ENCODE peak calls at places on chromosome 22, in eight cellular contexts. J is heart right ventricle; B is right lobe of liver; U is Peyer's patch; R is sigmoid colon; X is mesendoderm; W is effector memory CD4-positive, alpha-beta T cell; V is ovary. L is an unnamed sample. For H3K4me1, the result is how much of the 10 kb centered on the place peaks cover.

GRCh38 chr22:38074181-38075104 is 9.5 kb downstream of the SLC16A8 start:
- DNase-seq in U (no peak), V (no peak), X (peak), J (no peak), W (no peak), B (no peak), R (no peak), L (no peak)

GRCh38 chr22:25159028-25159427 is 40.6 kb upstream of the CRYBB3 start:
- DNase-seq in X (peak), U (no peak), B (no peak), V (no peak), W (no peak), R (no peak), J (no peak), L (peak)

GRCh38 chr22:50548046-50548912 is 2.6 kb downstream of the KLHDC7B start:
- DNase-seq in V (no peak), W (no peak), R (no peak), B (peak), X (no peak), U (peak), J (no peak), L (no peak)

GRCh38 chr22:27877501-27877900 is 41.6 kb downstream of the PITPNB start:
- DNase-seq in U (no peak), J (no peak), W (no peak), X (no peak), B (no peak), R (no peak), V (no peak), L (no peak)

GRCh38 chr22:50305658-50306566 is 1.5 kb downstream of the PLXNB2 start:
- DNase-seq in V (peak), J (peak), W (no peak), X (peak), R (peak), U (peak), B (peak), L (peak)

GRCh38 chr22:27647540-27647939 is 154.0 kb downstream of the MN1 start:
- DNase-seq in J (no peak), B (no peak), W (no peak), U (no peak), R (no peak), V (no peak), X (no peak), L (no peak)

GRCh38 chr22:25388866-25389540 is 169.6 kb downstream of the CRYBB2 start:
- DNase-seq in B (no peak), W (no peak), V (no peak), J (no peak), U (no peak), R (no peak), X (peak), L (no peak)

GRCh38 chr22:49995413-49996191 is 17.0 kb downstream of the IL17REL start:
- DNase-seq in J (no peak), X (no peak), W (no peak), R (peak), V (peak), B (no peak), U (no peak), L (no peak)

GRCh38 chr22:41768420-41768819 is 32.1 kb upstream of the CCDC134 start:
- DNase-seq in W (no peak), V (no peak), J (no peak), X (peak), B (no peak), R (no peak), U (no peak), L (peak)

GRCh38 chr22:21448627-21449416 is 18.4 kb upstream of the TMEM191C start:
- DNase-seq in W (no peak), B (peak), X (no peak), V (no peak), U (no peak), R (peak), J (peak), L (no peak)

GRCh38 chr22:35587447-35587870 is 29.7 kb downstream of the MB start:
- DNase-seq in W (no peak), J (peak), U (no peak), X (no peak), B (peak), R (peak), V (no peak), L (peak)

GRCh38 chr22:27801197-27801615 is 350 bp downstream of the MN1 start:
- DNase-seq in J (peak), U (no peak), W (no peak), R (no peak), B (no peak), V (peak), X (peak), L (peak)

GRCh38 chr22:25331050-25331449 is 111.6 kb downstream of the CRYBB2 start:
- DNase-seq in R (no peak), X (no peak), U (no peak), J (no peak), W (no peak), V (no peak), B (no peak), L (no peak)

GRCh38 chr22:21984793-21985192 is 2.2 kb upstream of the TOP3B start:
- DNase-seq in B (no peak), X (peak), U (no peak), W (no peak), J (no peak), R (no peak), V (no peak), L (peak)

GRCh38 chr22:50000587-50001387 is 11.8 kb downstream of the IL17REL start:
- DNase-seq in R (no peak), J (no peak), B (peak), X (no peak), U (no peak), W (no peak), V (no peak), L (no peak)

GRCh38 chr22:36977401-36977861 is 41.8 kb downstream of the TST start:
- DNase-seq in R (peak), J (peak), B (peak), U (peak), V (peak), W (peak), X (peak), L (peak)

GRCh38 chr22:50157976-50158375 is 12.6 kb upstream of the PANX2 start:
- DNase-seq in B (no peak), V (no peak), J (no peak), U (no peak), R (no peak), X (no peak), W (no peak), L (no peak)

GRCh38 chr22:26845016-26845728 is 187.8 kb downstream of the MIAT start:
- DNase-seq in U (no peak), W (no peak), R (no peak), B (no peak), V (no peak), J (no peak), X (no peak), L (no peak)

GRCh38 chr22:45284705-45285305 is at the start of gene UPK3A:
- DNase-seq in R (no peak), J (peak), B (peak), W (peak), X (peak), U (peak), V (peak), L (peak)

GRCh38 chr22:39315389-39315788 is 4.0 kb downstream of the RPL3 start:
- DNase-seq in U (no peak), B (no peak), W (no peak), V (no peak), R (no peak), X (no peak), J (no peak), L (peak)

GRCh38 chr22:39314251-39314971 is 5.0 kb downstream of the RPL3 start:
- DNase-seq in X (peak), B (no peak), W (no peak), V (no peak), J (no peak), R (no peak), U (no peak), L (no peak)

GRCh38 chr22:39311592-39312400 is 7.6 kb downstream of the RPL3 start:
- DNase-seq in B (no peak), J (no peak), V (no peak), X (peak), R (no peak), U (no peak), W (no peak), L (no peak)

GRCh38 chr22:39312410-39312809 is 7.0 kb downstream of the RPL3 start:
- DNase-seq in X (no peak), J (no peak), U (no peak), V (no peak), R (no peak), B (no peak), W (no peak), L (no peak)

DNA sequence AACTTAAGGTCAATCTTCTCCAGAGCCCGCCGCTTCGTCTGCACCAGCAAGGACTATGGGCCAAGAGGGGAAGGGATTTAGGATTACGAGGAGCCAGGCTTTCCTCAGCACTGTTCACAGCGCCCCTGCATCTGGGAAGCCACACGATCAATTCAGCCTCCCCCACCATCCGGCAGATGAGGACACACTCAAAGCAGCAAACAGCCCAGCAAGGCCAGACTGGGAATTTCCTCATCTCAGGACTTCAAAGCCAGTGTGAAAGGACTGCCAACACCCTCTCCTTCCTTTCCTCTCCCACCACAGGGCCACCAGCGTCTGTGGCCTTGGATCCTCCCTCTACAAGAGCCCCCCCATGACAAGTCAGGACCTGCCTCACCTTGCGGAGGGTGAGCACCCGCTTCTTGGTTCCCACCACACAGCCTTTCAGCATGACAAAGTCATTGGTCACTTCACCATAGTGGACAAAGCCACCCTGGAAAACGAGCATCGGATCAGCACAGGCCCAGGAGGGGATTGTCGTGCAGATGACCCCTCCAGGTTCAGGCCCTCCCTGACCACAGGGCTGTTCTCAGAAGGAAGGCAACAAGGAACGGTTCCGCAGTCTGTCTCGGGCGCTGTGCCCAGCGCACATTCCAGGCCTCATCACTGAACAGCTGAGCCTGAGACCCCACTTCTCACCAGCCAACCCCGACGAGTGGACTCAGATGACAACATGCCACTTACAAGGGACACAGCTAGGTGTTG is 6.0 kb downstream of the RPL3 start:
- DNase-seq in J (no peak), X (no peak), V (no peak), W (no peak), U (no peak), R (no peak), B (no peak), L (no peak)
- H3K4me1 ChIP-seq in J (half or more), X (under half), V (under half), W (under half), U (under half), R (half or more), B (under half), L (under half)

GRCh38 chr22:48602805-48603518 is 1224.7 kb downstream of the BRD1 start:
- DNase-seq in B (no peak), V (no peak), J (no peak), R (no peak), W (no peak), X (no peak), U (no peak), L (no peak)

GRCh38 chr22:48596111-48596860 is 1231.4 kb downstream of the BRD1 start:
- DNase-seq in W (no peak), B (no peak), X (no peak), U (no peak), R (no peak), J (no peak), V (no peak), L (no peak)

GRCh38 chr22:48600171-48600570 is 1227.5 kb downstream of the BRD1 start:
- DNase-seq in J (no peak), U (no peak), W (no peak), R (no peak), X (no peak), B (no peak), V (no peak), L (no peak)

GRCh38 chr22:48600681-48601080 is 1227.0 kb downstream of the BRD1 start:
- DNase-seq in J (no peak), V (no peak), R (no peak), W (no peak), U (no peak), X (no peak), B (no peak), L (no peak)

GRCh38 chr22:48599346-48599745 is 1228.3 kb downstream of the BRD1 start:
- DNase-seq in U (no peak), X (no peak), W (no peak), B (no peak), R (no peak), V (no peak), J (no peak), L (no peak)
- H3K4me1 ChIP-seq in U (under half), X (under half), W (under half), B (under half), R (under half), V (under half), J (under half), L (under half)

DNA sequence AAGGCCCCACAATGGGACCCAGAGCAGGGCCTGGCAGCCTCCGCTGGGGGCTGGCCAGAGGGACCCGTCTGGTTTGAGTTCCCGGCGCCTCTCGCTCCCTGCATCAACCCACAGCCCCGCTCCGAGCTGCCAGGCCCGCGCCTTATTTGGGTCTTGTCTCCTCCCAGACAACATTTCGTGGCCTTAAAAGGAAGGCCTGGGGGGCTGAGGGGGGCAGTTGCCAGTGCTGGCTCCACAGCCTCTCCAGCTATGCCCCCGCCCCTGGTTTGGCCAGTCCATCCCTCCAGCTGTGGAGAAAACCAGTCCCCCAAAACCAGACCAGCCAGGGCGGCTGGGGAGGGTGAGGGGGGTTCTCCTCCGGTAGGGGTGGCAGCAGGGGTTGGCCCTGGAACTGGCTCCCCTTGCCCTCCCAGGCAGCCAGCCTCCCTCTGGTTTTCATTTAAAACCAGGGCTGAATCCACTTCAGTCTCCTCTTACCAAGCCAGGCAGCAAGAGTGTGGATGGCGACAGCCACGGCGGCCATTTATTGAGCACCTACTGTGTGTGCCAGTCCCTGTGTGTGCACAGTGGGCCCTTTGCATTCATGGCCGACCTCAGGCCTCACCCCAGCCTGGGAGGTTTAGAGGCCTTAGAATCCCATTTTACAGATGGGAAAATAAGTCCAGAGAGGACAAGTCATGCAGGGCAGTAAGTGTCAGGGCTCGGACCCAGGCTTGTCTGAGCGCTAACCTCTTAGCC is 18.6 kb downstream of the EMID1 start:
- DNase-seq in R (peak), X (no peak), V (no peak), B (no peak), W (no peak), U (peak), J (no peak), L (no peak)
- H3K4me1 ChIP-seq in R (under half), X (under half), V (under half), B (under half), W (under half), U (under half), J (under half), L (under half)

DNA sequence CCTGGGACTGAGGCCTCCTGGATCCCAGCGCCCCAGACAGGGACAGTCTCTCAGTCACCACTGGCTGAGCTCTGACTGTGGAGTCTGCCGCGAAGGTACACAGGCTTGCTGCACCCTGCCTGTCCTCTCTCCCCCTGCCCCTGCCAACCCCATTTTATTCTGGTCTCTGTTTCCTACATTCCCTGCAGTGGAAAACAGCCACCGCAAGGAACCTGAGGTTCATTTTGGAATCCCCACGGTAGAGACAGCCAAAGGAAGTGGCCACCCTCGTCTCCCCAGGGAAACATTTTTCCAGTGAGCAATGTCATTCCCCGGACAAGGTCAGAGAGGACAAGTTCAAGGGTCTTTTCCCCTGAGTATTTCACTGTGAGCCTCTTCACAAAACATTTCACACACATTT is 56.6 kb downstream of the FBXO7 start:
- DNase-seq in U (no peak), B (no peak), X (no peak), R (peak), J (peak), W (no peak), V (no peak), L (peak)
- H3K4me1 ChIP-seq in U (under half), B (under half), X (under half), R (under half), J (under half), W (under half), V (under half), L (under half)

GRCh38 chr22:48098936-48099245 is 1336.4 kb downstream of the TBC1D22A start:
- DNase-seq in X (no peak), W (no peak), U (no peak), B (peak), J (no peak), V (no peak), R (peak), L (no peak)

GRCh38 chr22:48098243-48098935 is 1335.9 kb downstream of the TBC1D22A start:
- DNase-seq in V (no peak), X (no peak), R (no peak), J (no peak), B (no peak), U (peak), W (no peak), L (no peak)

GRCh38 chr22:48096411-48096810 is 1334.0 kb downstream of the TBC1D22A start:
- DNase-seq in B (no peak), R (peak), X (no peak), U (no peak), V (no peak), J (no peak), W (no peak), L (no peak)

GRCh38 chr22:48097723-48098122 is 1335.3 kb downstream of the TBC1D22A start:
- DNase-seq in B (peak), W (no peak), R (no peak), V (no peak), J (no peak), X (no peak), U (no peak), L (no peak)

DNA sequence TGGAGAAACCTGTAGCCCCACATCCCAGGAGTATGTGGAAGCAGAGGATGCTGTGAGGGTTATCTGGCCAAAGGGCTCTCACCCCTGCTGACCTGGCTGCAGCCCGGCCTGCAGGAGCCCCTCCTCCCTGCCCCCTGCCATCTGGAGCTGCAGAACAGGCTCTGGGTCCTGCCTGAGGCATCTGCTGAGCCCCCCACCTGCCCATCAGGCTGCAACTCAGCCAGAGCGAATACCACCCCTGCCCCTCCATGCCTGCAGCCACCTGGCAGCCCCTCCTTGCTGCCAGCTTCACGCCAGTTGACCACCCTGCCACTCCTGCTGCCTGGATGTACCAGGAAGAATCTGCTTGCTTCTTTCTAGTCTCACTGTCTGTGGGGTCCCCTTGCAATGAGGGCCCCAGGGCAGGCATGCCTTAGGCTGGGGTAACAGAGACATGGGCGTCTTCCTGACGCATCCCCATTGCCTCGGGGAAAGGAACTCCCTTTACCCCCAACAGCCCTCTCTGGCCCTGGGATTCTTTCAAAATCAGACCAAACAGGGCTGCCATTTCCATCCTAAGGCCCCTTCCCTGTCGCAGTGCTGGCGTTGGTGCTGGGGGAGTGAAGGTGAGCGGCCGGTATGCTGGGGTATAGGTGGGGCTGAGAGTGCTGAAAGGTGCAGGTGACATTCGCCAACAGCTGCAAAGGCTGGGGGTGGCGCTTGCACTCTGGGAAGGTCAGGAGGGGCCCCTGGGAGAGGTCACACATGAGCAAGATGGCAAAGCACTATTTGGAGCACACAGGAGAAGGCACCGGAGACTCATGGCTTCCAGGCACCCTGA is 1334.6 kb downstream of the TBC1D22A start:
- DNase-seq in W (no peak), B (peak), J (no peak), X (no peak), U (no peak), V (no peak), R (peak), L (no peak)
- H3K4me1 ChIP-seq in W (under half), B (under half), J (under half), X (under half), U (under half), V (under half), R (under half), L (under half)

GRCh38 chr22:48152154-48152775 is 1389.8 kb downstream of the TBC1D22A start:
- DNase-seq in V (no peak), X (no peak), U (no peak), B (no peak), R (no peak), W (no peak), J (no peak), L (no peak)
- H3K4me1 ChIP-seq in V (under half), X (under half), U (under half), B (under half), R (under half), W (under half), J (under half), L (under half)

DNA sequence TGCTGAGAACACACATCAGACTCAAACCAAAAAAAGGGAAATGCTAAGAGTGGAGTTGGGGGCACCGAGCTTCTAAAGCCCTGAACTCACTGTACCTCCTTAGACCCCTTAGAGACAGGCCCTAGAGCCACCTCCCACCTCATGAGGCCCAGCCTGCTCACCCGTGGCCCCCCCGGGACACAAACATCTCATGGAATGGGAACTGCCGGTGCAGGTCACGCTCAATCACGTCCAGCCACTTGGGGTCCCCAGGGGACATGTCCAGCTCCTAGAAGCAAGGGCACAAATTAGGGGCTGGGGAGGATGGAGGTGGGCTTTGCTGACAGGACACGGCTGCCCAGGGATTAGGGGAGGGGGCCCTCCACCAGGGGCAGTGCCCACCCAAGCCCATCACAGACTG is 6.3 kb upstream of the CASTOR1 start:
- DNase-seq in J (no peak), X (no peak), W (no peak), V (no peak), B (no peak), R (no peak), U (no peak), L (no peak)
- H3K4me1 ChIP-seq in J (under half), X (under half), W (under half), V (under half), B (under half), R (under half), U (under half), L (under half)